ENCODE peak calls at places on chromosome 11, in four cellular contexts. A is CD4-positive, CD25-positive, alpha-beta regulatory T cell; K is A549; X is uterus. R is an unnamed sample. For H3K4me1, the result is how much of the 10 kb centered on the place peaks cover.

GRCh38 chr11:94815705-94816344 is 47.7 kb downstream of the AMOTL1 start:
- DNase-seq in A (no peak), X (no peak), K (peak), R (peak)

GRCh38 chr11:119572481-119573424 is 149.8 kb upstream of the THY1 start:
- DNase-seq in K (no peak), X (no peak), A (no peak), R (no peak)

GRCh38 chr11:45926001-45926401 is 3.5 kb downstream of the LARGE2 start:
- DNase-seq in K (no peak), X (peak), A (no peak), R (no peak)

GRCh38 chr11:59263225-59263894 is 50.6 kb upstream of the MPEG1 start:
- DNase-seq in A (no peak), K (no peak), X (no peak), R (peak)

GRCh38 chr11:80173487-80174136 is 732.8 kb upstream of the TENM4 start:
- DNase-seq in K (no peak), A (no peak), X (no peak), R (no peak)

GRCh38 chr11:124717786-124718634 is 21.7 kb upstream of the NRGN start:
- DNase-seq in K (no peak), X (no peak), A (no peak), R (no peak)

GRCh38 chr11:69216609-69217008 is 60.9 kb downstream of the SMIM38 start:
- DNase-seq in A (no peak), X (no peak), K (no peak), R (peak)

GRCh38 chr11:128260398-128260797 is 327.0 kb downstream of the ETS1 start:
- DNase-seq in X (no peak), K (no peak), A (no peak), R (no peak)

GRCh38 chr11:118911113-118911879 is 14.4 kb downstream of the BCL9L start:
- DNase-seq in A (no peak), X (peak), K (peak), R (peak)

GRCh38 chr11:93623179-93623578 is 38.3 kb upstream of the CEP295 start:
- DNase-seq in A (no peak), K (no peak), X (no peak), R (no peak)

GRCh38 chr11:109062445-109062844 is 359.5 kb upstream of the C11orf87 start:
- DNase-seq in K (no peak), A (no peak), X (no peak), R (no peak)

GRCh38 chr11:72613977-72614376 is 60.2 kb downstream of the PDE2A start:
- DNase-seq in K (no peak), X (no peak), A (no peak), R (no peak)

GRCh38 chr11:12693485-12694181 is 19.4 kb downstream of the TEAD1 start:
- DNase-seq in A (no peak), K (peak), X (peak), R (no peak)
- H3K4me1 ChIP-seq in A (under half), K (half or more), X (under half), R (half or more)

DNA sequence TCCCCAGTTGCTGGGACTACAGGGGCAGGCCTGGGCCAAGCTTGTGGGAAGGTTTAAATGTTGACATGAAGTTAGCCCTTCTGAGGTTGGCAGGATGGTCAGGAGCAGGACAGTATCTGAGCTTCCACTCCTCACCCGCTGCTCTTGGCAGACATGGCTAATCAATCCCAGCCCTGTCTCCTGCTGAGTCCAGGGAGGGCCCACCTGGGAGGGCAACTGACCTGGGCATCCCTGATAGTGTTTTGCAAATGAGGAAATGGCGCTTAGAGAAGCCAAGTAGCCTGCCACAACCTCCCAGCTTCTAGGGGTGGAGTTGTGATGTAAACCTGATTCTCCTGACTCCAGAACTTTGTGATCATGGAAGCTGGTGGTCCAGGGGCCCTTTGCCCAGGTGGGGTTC is 16.7 kb downstream of the FLRT1 start:
- DNase-seq in K (no peak), X (no peak), A (no peak), R (no peak)
- H3K4me1 ChIP-seq in K (under half), X (under half), A (under half), R (under half)

DNA sequence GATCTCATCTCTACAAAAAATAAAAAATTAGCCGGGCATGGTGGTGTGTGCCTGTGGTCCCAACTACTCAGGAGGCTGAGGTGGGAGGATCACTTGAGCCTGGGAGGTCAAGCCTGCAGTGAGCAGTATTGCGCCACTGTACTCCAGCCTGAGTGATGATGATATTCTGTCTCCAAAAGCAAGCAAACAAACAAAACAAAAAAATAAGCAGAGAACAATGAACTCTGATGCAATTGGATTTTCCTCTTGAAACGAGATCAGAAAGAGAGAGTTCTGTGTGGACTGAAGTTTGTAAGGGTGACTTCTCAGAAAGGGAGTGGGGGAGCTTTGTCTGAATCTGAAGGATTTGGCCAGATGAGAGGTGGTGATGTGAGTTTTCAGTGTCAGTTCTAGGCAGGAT is 6.0 kb upstream of the TMEM123 start:
- DNase-seq in K (peak), A (no peak), X (no peak), R (no peak)
- H3K4me1 ChIP-seq in K (half or more), A (under half), X (under half), R (under half)

DNA sequence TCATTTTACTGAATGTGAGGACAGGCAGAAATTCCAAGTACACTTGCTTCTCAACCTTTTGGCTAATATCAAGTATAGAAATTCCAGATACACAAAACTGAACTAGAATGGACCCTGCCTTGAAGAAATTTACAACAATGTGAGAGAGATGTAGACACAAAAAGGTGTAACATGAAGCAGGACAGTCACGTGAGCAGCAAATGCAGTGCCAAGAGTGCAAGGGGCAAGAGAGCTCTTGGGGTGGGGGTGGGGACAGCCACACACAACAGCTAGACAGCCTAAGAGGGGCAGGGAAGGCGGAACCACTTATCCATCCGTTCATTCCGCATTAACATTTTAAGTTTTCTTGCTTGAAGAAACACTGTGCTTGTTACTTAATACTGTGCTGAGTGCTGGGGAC is 28.9 kb downstream of the PLEKHA7 start:
- DNase-seq in A (no peak), K (no peak), X (no peak), R (no peak)
- H3K4me1 ChIP-seq in A (under half), K (under half), X (under half), R (under half)

DNA sequence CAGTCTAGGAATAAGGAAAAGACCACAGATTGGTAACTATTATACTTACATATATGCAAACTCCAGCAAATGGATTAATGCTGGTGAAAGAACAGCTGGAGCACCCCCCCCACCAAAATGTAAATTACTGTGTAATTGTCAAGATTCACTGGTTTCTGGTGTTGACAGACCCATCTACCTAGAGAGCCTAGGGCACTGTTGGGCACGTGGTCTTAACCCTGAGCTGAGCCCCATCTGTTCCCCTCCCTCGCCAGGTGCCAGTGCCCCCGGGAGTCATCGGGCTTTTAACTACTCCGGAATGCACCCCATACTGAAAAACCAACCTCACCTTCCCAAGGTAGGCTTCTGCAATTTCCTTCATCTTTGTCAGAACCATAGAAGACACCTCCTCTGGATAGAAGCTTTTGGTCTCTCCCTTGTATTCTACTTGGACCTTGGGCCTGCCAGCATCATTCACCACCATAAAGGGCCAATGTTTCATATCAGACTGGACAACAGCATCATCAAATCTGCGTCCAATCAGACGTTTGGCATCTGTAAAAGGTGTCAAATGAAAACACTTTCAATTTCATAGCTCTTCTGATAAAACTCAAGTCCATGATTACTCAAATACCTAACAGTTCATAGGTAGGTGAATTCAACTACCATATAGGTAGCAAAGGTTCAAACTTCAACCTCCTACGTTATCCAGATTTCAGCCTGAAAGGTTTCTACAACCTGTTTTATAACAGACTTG is 1.5 kb downstream of the HSPA8 start:
- DNase-seq in X (no peak), A (no peak), K (no peak), R (no peak)
- H3K4me1 ChIP-seq in X (under half), A (half or more), K (half or more), R (under half)